ENCODE peak calls at places on chromosomes 12 and 14, in ten cellular contexts. Y is uterus, G is tibial nerve, M is heart right ventricle, T is endodermal cell, D is kidney, I is IMR-90, Q is tibial artery, S is cardiac muscle cell, O is heart left ventricle. E is an unnamed sample.

GRCh38 chr12:32726286-32726685 is 29.4 kb downstream of the YARS2 start:
- DNase-seq in Y (no peak), G (no peak), M (no peak), T (no peak), D (no peak), I (no peak), Q (no peak), S (no peak), O (no peak), E (no peak)

GRCh38 chr12:48973084-48973483 is 1.5 kb upstream of the WNT10B start:
- DNase-seq in Y (no peak), G (peak; percentile 77), M (no peak), T (no peak), D (no peak), I (no peak), Q (no peak), S (no peak), O (no peak), E (no peak)

GRCh38 chr12:123153906-123154305 is 3.0 kb upstream of the PITPNM2 start:
- DNase-seq in Y (no peak), G (no peak), M (no peak), T (peak; percentile 79), D (no peak), I (no peak), Q (no peak), S (no peak), O (no peak), E (no peak)

GRCh38 chr14:72430457-72430856 is 463.4 kb downstream of the DPF3 start:
- DNase-seq in Y (no peak), G (no peak), M (no peak), T (no peak), D (no peak), I (no peak), Q (no peak), S (no peak), O (no peak), E (no peak)

GRCh38 chr12:102873077-102873476 is 44.0 kb downstream of the PAH start:
- DNase-seq in Y (no peak), G (no peak), M (no peak), T (no peak), D (no peak), I (no peak), Q (no peak), S (no peak), O (no peak), E (no peak)

GRCh38 chr12:22287776-22288621 is 46.5 kb downstream of the ST8SIA1 start:
- DNase-seq in Y (no peak), G (no peak), M (no peak), T (peak; percentile 79), D (no peak), I (peak; percentile 70), Q (no peak), S (peak; percentile 51), O (no peak), E (no peak)

GRCh38 chr12:30358113-30358512 is 337.6 kb downstream of the IPO8 start:
- DNase-seq in Y (no peak), G (no peak), M (peak; percentile 14), T (no peak), D (no peak), I (no peak), Q (no peak), S (no peak), O (no peak), E (no peak)

GRCh38 chr14:104206281-104206904 is 68.0 kb downstream of the KIF26A start:
- DNase-seq in Y (no peak), G (no peak), M (no peak), T (peak; percentile 78), D (no peak), I (no peak), Q (no peak), S (no peak), O (no peak), E (no peak)

GRCh38 chr12:116650062-116650461 is 87.8 kb downstream of the SPRING1 start:
- DNase-seq in Y (no peak), G (no peak), M (no peak), T (no peak), D (no peak), I (no peak), Q (no peak), S (peak; percentile 27), O (no peak), E (no peak)

GRCh38 chr14:76769636-76770292 is 8.5 kb downstream of the VASH1 start:
- DNase-seq in Y (peak; percentile 9), G (peak; percentile 2), M (no peak), T (peak; percentile 32), D (peak; percentile 32), I (no peak), Q (peak; percentile 61), S (no peak), O (no peak), E (peak; percentile 66)

GRCh38 chr14:35257809-35258208 is 34.4 kb upstream of the PSMA6 start:
- DNase-seq in Y (no peak), G (no peak), M (no peak), T (no peak), D (no peak), I (peak; percentile 55), Q (no peak), S (peak; percentile 78), O (no peak), E (no peak)

GRCh38 chr12:14267724-14268123 is 97.8 kb upstream of the ATF7IP start:
- DNase-seq in Y (no peak), G (no peak), M (no peak), T (peak; percentile 76), D (no peak), I (no peak), Q (no peak), S (no peak), O (no peak), E (no peak)

GRCh38 chr14:65618996-65619395 is 206.5 kb downstream of the FUT8 start:
- DNase-seq in Y (no peak), G (no peak), M (no peak), T (no peak), D (no peak), I (no peak), Q (no peak), S (no peak), O (no peak), E (no peak)

GRCh38 chr12:77065361-77066204 is at the start of gene E2F7:
- DNase-seq in Y (peak; percentile 84), G (peak; percentile 66), M (peak; percentile 87), T (peak; percentile 100), D (peak; percentile 93), I (peak; percentile 87), Q (peak; percentile 89), S (peak; percentile 91), O (peak; percentile 93), E (peak; percentile 86)

GRCh38 chr12:53225635-53226424 is 6.2 kb downstream of the RARG start:
- DNase-seq in Y (no peak), G (no peak), M (no peak), T (peak; percentile 74), D (peak; percentile 45), I (no peak), Q (peak; percentile 65), S (no peak), O (no peak), E (no peak)

GRCh38 chr14:73761621-73762355 is 47.6 kb upstream of the PNMA1 start:
- DNase-seq in Y (peak; percentile 31), G (no peak), M (no peak), T (no peak), D (peak; percentile 75), I (no peak), Q (no peak), S (no peak), O (no peak), E (no peak)

GRCh38 chr14:73764881-73765280 is 50.7 kb upstream of the PNMA1 start:
- DNase-seq in Y (no peak), G (peak; percentile 68), M (peak; percentile 80), T (peak; percentile 44), D (peak; percentile 85), I (no peak), Q (peak; percentile 86), S (peak; percentile 63), O (no peak), E (no peak)

GRCh38 chr14:73763396-73763795 is 49.2 kb upstream of the PNMA1 start:
- DNase-seq in Y (no peak), G (no peak), M (no peak), T (no peak), D (no peak), I (no peak), Q (no peak), S (no peak), O (no peak), E (no peak)

GRCh38 chr14:73762375-73762822 is 48.2 kb upstream of the PNMA1 start:
- DNase-seq in Y (no peak), G (no peak), M (no peak), T (no peak), D (no peak), I (no peak), Q (no peak), S (no peak), O (no peak), E (no peak)

GRCh38 chr14:73764406-73764805 is 50.2 kb upstream of the PNMA1 start:
- DNase-seq in Y (no peak), G (no peak), M (no peak), T (no peak), D (no peak), I (no peak), Q (no peak), S (peak; percentile 55), O (no peak), E (no peak)
- H3K27ac ChIP-seq in Y (peak overlapping the region; percentile 95), G (peak overlapping the region; percentile 73), M (peak overlapping the region; percentile 71), T (no peak overlapping the region), D (peak overlapping the region; percentile 66), I (no peak overlapping the region), Q (peak overlapping the region; percentile 54), S (no peak overlapping the region), O (peak overlapping the region; percentile 78), E (peak overlapping the region; percentile 80)

GRCh38 chr14:68931474-68932051 is 47.5 kb downstream of the ACTN1 start:
- DNase-seq in Y (no peak), G (no peak), M (no peak), T (no peak), D (no peak), I (no peak), Q (no peak), S (no peak), O (no peak), E (no peak)
- H3K27ac ChIP-seq in Y (peak overlapping the region; percentile 22), G (no peak overlapping the region), M (peak overlapping the region; percentile 41), T (no peak overlapping the region), D (no peak overlapping the region), I (no peak overlapping the region), Q (peak overlapping the region; percentile 100), S (peak overlapping the region; percentile 82), O (no peak overlapping the region), E (peak overlapping the region; percentile 91)

DNA sequence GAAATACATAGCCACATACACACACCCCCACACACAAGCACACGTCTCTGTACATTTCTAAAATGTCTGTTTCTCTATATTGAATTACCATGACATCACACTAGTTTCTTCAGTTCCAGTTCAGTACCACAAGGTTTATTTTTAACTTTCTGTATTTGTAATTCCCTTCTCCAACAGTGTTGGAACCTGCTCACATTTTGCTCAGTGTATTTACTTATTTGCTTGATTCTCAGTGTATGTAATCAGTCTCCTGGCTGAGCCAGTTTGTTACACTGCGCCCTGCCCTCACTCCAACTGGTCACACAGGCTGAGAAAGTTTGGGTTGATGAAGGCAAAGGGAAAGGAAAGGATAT is 67.1 kb downstream of the MON2 start:
- DNase-seq in Y (no peak), G (no peak), M (no peak), T (no peak), D (no peak), I (peak; percentile 33), Q (no peak), S (no peak), O (no peak), E (no peak)
- H3K27ac ChIP-seq in Y (no peak overlapping the region), G (no peak overlapping the region), M (no peak overlapping the region), T (peak overlapping the region; percentile 22), D (peak overlapping the region; percentile 67), I (no peak overlapping the region), Q (peak overlapping the region; percentile 58), S (no peak overlapping the region), O (no peak overlapping the region), E (peak overlapping the region; percentile 26)

GRCh38 chr12:2119266-2119665 is 66.5 kb downstream of the CACNA1C start:
- DNase-seq in Y (no peak), G (no peak), M (no peak), T (no peak), D (no peak), I (no peak), Q (peak; percentile 61), S (no peak), O (no peak), E (no peak)
- H3K27ac ChIP-seq in Y (peak overlapping the region; percentile 52), G (peak overlapping the region; percentile 42), M (peak overlapping the region; percentile 79), T (no peak overlapping the region), D (no peak overlapping the region), I (peak overlapping the region; percentile 95), Q (peak overlapping the region; percentile 80), S (no peak overlapping the region), O (peak overlapping the region; percentile 32), E (peak overlapping the region; percentile 90)